ENCODE peak calls at places on chromosomes 6 and 20, in four cellular contexts. One of them, this sample, is unnamed.

GRCh38 chr20:45095753-45096371 is 5.1 kb downstream of the KCNS1 start:
- DNase-seq in neuronal stem cell: peak
- DNase-seq in H9: peak
- DNase-seq in mesendoderm: peak
- DNase-seq in this sample: peak

GRCh38 chr6:135087403-135087802 is 32.8 kb upstream of the HBS1L start:
- DNase-seq in neuronal stem cell: no peak
- DNase-seq in mesendoderm: peak
- DNase-seq in H9: peak
- DNase-seq in this sample: no peak

GRCh38 chr6:38131527-38131965 is 312.0 kb downstream of the ZFAND3 start:
- DNase-seq in mesendoderm: no peak
- DNase-seq in H9: no peak
- DNase-seq in neuronal stem cell: no peak
- DNase-seq in this sample: peak

GRCh38 chr6:145845557-145845956 is 31.0 kb upstream of the FBXO30 start:
- DNase-seq in H9: no peak
- DNase-seq in mesendoderm: peak
- DNase-seq in neuronal stem cell: no peak
- DNase-seq in this sample: no peak

GRCh38 chr6:133067960-133068359 is 173.2 kb upstream of the EYA4 start:
- DNase-seq in H9: no peak
- DNase-seq in neuronal stem cell: no peak
- DNase-seq in mesendoderm: peak
- DNase-seq in this sample: no peak

GRCh38 chr6:136822051-136822378 is 377 bp upstream of the PEX7 start:
- DNase-seq in neuronal stem cell: no peak
- DNase-seq in H9: peak
- DNase-seq in mesendoderm: no peak
- DNase-seq in this sample: no peak

GRCh38 chr20:57967364-57967763 is 257.5 kb upstream of the PMEPA1 start:
- DNase-seq in mesendoderm: no peak
- DNase-seq in neuronal stem cell: no peak
- DNase-seq in H9: no peak
- DNase-seq in this sample: no peak

GRCh38 chr20:42598586-42598985 is 591.1 kb downstream of the PTPRT start:
- DNase-seq in mesendoderm: no peak
- DNase-seq in H9: no peak
- DNase-seq in neuronal stem cell: no peak
- DNase-seq in this sample: no peak

GRCh38 chr20:41423026-41423425 is 56.4 kb upstream of the EMILIN3 start:
- DNase-seq in neuronal stem cell: no peak
- DNase-seq in mesendoderm: no peak
- DNase-seq in H9: no peak
- DNase-seq in this sample: no peak

GRCh38 chr6:134636221-134636830 is 313.6 kb downstream of the ALDH8A1 start:
- DNase-seq in neuronal stem cell: no peak
- DNase-seq in mesendoderm: no peak
- DNase-seq in H9: no peak
- DNase-seq in this sample: no peak

GRCh38 chr6:129493396-129493902 is 216.5 kb downstream of the ARHGAP18 start:
- DNase-seq in mesendoderm: no peak
- DNase-seq in H9: no peak
- DNase-seq in neuronal stem cell: no peak
- DNase-seq in this sample: peak

GRCh38 chr6:129490551-129491245 is 219.3 kb downstream of the ARHGAP18 start:
- DNase-seq in H9: no peak
- DNase-seq in neuronal stem cell: no peak
- DNase-seq in mesendoderm: peak
- DNase-seq in this sample: peak

GRCh38 chr6:129492260-129492659 is 217.7 kb downstream of the ARHGAP18 start:
- DNase-seq in mesendoderm: no peak
- DNase-seq in neuronal stem cell: no peak
- DNase-seq in H9: no peak
- DNase-seq in this sample: no peak

GRCh38 chr6:129489215-129489765 is 220.7 kb downstream of the ARHGAP18 start:
- DNase-seq in mesendoderm: no peak
- DNase-seq in H9: no peak
- DNase-seq in neuronal stem cell: no peak
- DNase-seq in this sample: no peak

DNA sequence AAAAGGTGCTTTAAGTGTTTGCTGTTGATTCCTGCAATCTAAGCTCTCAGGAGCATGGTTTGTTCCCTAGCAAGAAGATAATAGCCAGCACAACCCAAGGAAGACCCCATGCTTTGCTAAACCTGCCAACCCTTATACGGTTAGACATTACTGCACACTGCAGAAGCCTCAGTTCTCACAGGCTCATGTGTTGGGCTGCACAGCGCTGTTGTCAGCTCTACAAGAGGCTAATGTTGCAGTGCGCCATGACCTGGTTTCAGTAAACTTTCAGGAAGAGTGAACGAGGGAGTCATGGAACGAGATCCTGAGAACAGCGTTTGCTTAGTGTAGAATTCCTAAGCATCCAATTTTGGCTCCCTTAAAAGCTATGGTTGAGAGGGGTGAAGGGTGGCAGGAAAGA is 218.5 kb downstream of the ARHGAP18 start:
- DNase-seq in neuronal stem cell: no peak
- DNase-seq in H9: no peak
- DNase-seq in mesendoderm: no peak
- DNase-seq in this sample: no peak
- H3K23ac ChIP-seq in neuronal stem cell: no peak
- H3K23ac ChIP-seq in H9: no peak
- H3K23ac ChIP-seq in mesendoderm: no peak
- H3K23ac ChIP-seq in this sample: no peak

DNA sequence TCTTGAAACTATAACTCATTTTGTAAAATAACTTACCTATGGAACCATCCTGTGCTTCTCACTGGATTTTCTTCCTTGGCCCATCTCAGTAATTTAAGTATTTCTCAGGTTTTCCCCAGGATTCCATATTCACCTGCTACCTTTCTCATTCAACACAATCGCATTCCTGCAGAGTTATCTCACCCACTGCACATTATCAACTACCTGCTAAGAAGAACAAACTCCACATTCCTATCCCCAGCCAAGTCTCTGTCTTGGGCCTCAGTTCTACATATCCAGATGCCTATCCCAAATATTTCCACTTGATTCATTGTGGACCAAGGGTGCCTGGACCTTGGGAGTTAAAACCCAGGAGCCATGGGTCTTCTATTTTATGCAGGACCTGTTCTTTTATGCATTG is 60.2 kb upstream of the KCNQ5 start:
- DNase-seq in H9: no peak
- DNase-seq in neuronal stem cell: no peak
- DNase-seq in mesendoderm: peak
- DNase-seq in this sample: no peak
- H3K23ac ChIP-seq in H9: no peak
- H3K23ac ChIP-seq in neuronal stem cell: no peak
- H3K23ac ChIP-seq in mesendoderm: no peak
- H3K23ac ChIP-seq in this sample: no peak

GRCh38 chr6:10409160-10409765 is 5.6 kb downstream of the TFAP2A start:
- DNase-seq in neuronal stem cell: no peak
- DNase-seq in mesendoderm: peak
- DNase-seq in H9: no peak
- DNase-seq in this sample: no peak
- H3K23ac ChIP-seq in neuronal stem cell: no peak
- H3K23ac ChIP-seq in mesendoderm: no peak
- H3K23ac ChIP-seq in H9: no peak
- H3K23ac ChIP-seq in this sample: no peak

GRCh38 chr6:122799916-122800701 is 11.1 kb downstream of the SMPDL3A start:
- DNase-seq in neuronal stem cell: no peak
- DNase-seq in H9: no peak
- DNase-seq in mesendoderm: no peak
- DNase-seq in this sample: peak
- H3K23ac ChIP-seq in neuronal stem cell: no peak
- H3K23ac ChIP-seq in H9: no peak
- H3K23ac ChIP-seq in mesendoderm: no peak
- H3K23ac ChIP-seq in this sample: no peak

DNA sequence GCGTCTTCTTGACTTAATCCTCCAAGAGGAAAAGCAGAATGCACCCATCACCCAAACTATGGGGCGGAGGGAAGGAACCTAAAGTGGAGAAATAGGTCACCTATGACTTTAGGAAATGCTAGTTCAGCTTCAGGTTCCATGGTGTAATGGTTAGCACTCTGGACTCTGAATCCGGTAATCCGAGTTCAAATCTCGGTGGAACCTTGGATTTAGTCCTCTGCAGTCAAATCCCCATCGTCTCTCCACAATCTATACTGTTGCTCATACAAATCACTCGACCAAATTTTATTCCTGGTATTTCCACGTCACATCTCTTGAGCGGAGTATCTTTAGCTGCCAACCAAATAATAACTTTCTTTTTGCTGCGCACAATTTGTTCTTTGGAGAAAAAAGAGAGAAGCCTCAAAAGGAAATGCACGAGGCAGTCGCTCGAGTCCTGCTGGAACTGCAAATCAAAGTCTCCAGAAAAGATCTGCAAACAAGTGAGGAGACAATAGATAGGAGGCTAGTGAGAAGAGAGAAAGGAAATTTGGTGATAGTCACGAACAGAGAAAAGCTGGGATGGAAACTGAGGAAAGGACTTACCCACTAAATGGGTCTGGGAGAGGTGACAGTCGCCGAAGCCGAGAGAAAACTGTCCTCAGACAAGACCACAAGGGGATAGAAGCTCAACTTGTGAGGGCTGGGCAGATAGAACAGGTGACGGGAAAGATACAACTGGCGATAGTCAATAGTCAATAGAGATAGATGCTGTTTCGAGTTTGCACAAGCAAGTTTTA is 16.6 kb downstream of the POM121L2 start:
- DNase-seq in mesendoderm: peak
- DNase-seq in H9: peak
- DNase-seq in neuronal stem cell: no peak
- DNase-seq in this sample: peak
- H3K23ac ChIP-seq in mesendoderm: no peak
- H3K23ac ChIP-seq in H9: no peak
- H3K23ac ChIP-seq in neuronal stem cell: no peak
- H3K23ac ChIP-seq in this sample: no peak

DNA sequence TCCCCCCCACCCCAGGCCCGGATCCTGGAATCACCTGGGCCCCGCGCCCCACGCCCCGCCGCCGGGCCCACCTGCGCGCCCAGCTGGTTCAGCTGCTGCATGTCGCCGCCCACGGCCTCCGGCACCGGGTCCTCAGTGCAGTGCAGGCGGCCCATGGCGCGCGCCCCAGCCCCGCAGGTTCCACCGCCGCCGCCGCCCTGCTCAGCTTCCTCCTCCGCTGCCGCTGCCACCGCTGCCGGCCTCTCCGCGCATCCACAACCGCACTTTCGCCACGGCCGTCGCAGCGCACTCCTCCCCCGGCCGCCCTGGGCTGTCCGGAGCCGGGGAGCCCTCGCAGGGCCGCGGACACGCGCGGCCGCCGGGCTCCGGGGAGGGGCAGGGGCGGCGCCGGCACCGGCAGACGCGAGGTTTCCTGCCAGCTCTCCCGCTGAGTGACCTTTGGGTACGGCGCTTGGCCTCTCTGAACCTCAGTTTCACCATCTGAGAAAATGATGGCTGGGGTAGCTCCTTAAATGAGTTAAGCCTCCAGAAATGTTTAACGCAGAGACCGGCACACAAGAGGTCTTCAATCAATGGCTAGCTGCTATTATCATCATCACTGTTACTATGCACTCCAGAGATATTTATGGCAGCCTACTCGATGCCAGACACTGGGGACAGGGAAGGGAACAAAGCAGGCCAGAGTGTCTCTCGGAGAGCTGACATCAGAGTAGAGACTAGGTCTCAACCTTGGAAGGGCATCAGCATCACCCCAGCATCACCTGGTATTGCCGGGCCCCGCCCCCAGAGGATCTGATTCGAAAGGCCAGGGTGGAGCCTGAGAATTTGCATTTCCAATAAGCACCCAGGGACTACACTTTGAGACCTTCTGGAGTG is at the start of gene COMMD7:
- DNase-seq in H9: peak
- DNase-seq in mesendoderm: peak
- DNase-seq in neuronal stem cell: no peak
- DNase-seq in this sample: peak
- H3K23ac ChIP-seq in H9: no peak
- H3K23ac ChIP-seq in mesendoderm: peak
- H3K23ac ChIP-seq in neuronal stem cell: peak
- H3K23ac ChIP-seq in this sample: peak

GRCh38 chr20:19880256-19881079 is 122.4 kb downstream of the RIN2 start:
- DNase-seq in neuronal stem cell: no peak
- DNase-seq in mesendoderm: no peak
- DNase-seq in H9: no peak
- DNase-seq in this sample: peak
- H3K23ac ChIP-seq in neuronal stem cell: no peak
- H3K23ac ChIP-seq in mesendoderm: no peak
- H3K23ac ChIP-seq in H9: no peak
- H3K23ac ChIP-seq in this sample: no peak

DNA sequence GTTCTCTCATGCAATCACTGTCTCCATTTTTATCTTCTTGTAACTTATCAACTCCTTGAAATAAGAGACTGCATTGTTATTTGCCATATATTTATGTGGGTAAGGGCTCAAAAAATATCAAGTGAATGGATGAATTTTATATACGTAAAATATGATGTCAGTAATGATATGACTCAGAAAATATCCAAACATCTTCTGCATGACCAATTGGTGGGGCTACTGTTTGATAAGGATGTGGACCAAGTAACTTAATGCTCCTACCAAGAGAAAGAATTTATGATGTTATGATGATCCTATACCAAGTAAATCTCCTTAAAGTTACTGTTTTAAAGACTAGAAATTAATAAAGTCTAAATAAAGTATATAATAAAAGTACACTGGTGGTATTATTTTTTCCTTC is 103.7 kb downstream of the OGFRL1 start:
- DNase-seq in neuronal stem cell: no peak
- DNase-seq in mesendoderm: no peak
- DNase-seq in H9: no peak
- DNase-seq in this sample: no peak
- H3K23ac ChIP-seq in neuronal stem cell: no peak
- H3K23ac ChIP-seq in mesendoderm: no peak
- H3K23ac ChIP-seq in H9: no peak
- H3K23ac ChIP-seq in this sample: no peak

This sample was measured in mesenchymal stem cell.